ENCODE peak calls at places on chromosomes 7 and 10, in six cellular contexts. L is IMR-90, X is adipocyte, F is activated T-cell treated with anti-CD3 and anti-CD28 coated beads for 24 hours, G is H7, Q is foreskin fibroblast. D is an unnamed sample.

GRCh38 chr7:92133737-92134270 is 473 bp downstream of the CYP51A1 start:
- DNase-seq in G (peak; percentile 87), L (peak; percentile 61), Q (peak; percentile 82), F (peak; percentile 35), X (peak; percentile 86), D (peak; percentile 90)

GRCh38 chr7:7944619-7945282 is 23.8 kb upstream of the GLCCI1 start:
- DNase-seq in Q (no peak), F (peak; percentile 28), G (no peak), L (no peak), X (no peak), D (no peak)

GRCh38 chr7:139341776-139342244 is 673 bp downstream of the FMC1 start:
- DNase-seq in X (no peak), G (no peak), L (no peak), F (no peak), Q (no peak), D (no peak)

GRCh38 chr7:80054356-80054755 is 80.3 kb upstream of the GNAI1 start:
- DNase-seq in L (peak; percentile 92), G (no peak), Q (peak; percentile 78), F (no peak), X (peak; percentile 73), D (no peak)

GRCh38 chr7:37193087-37193774 is 255.4 kb downstream of the ELMO1 start:
- DNase-seq in F (no peak), X (no peak), L (no peak), Q (no peak), G (no peak), D (no peak)

GRCh38 chr7:101927389-101928306 is 110.2 kb downstream of the CUX1 start:
- DNase-seq in X (no peak), F (no peak), G (peak; percentile 61), L (no peak), Q (no peak), D (peak; percentile 48)

GRCh38 chr7:56291-56913 is 136.0 kb upstream of the FAM20C start:
- DNase-seq in X (no peak), Q (no peak), L (no peak), F (no peak), G (peak; percentile 56), D (no peak)

GRCh38 chr7:17557305-17557704 is 258.9 kb downstream of the AHR start:
- DNase-seq in X (no peak), L (peak; percentile 21), F (no peak), G (no peak), Q (peak; percentile 20), D (no peak)

GRCh38 chr7:149367417-149367816 is 93.4 kb downstream of the ZNF777 start:
- DNase-seq in F (no peak), X (no peak), Q (no peak), G (no peak), L (no peak), D (no peak)

GRCh38 chr7:65554-65953 is 126.8 kb upstream of the FAM20C start:
- DNase-seq in Q (peak; percentile 86), F (no peak), L (peak; percentile 70), X (no peak), G (no peak), D (no peak)

GRCh38 chr7:148893071-148893470 is 9.0 kb upstream of the EZH2 start:
- DNase-seq in G (no peak), L (no peak), F (no peak), Q (no peak), X (no peak), D (no peak)

GRCh38 chr7:14846405-14846804 is 56.1 kb downstream of the DGKB start:
- DNase-seq in G (peak; percentile 45), F (no peak), Q (no peak), L (no peak), X (no peak), D (peak; percentile 37)

GRCh38 chr10:68471063-68471585 is 649 bp downstream of the DNA2 start:
- DNase-seq in Q (no peak), F (no peak), X (peak; percentile 27), G (peak; percentile 38), L (no peak), D (peak; percentile 17)

GRCh38 chr10:96043895-96044580 is 655 bp downstream of the CCNJ start:
- DNase-seq in G (no peak), F (peak; percentile 30), Q (peak; percentile 71), X (peak; percentile 70), L (peak; percentile 45), D (peak; percentile 59)

GRCh38 chr10:94287331-94287730 is 75.4 kb downstream of the NOC3L start:
- DNase-seq in L (no peak), G (no peak), Q (no peak), X (peak; percentile 67), F (no peak), D (no peak)

GRCh38 chr7:33185786-33186185 is 56.4 kb downstream of the BBS9 start:
- DNase-seq in L (peak; percentile 68), G (peak; percentile 59), Q (peak; percentile 76), F (no peak), X (peak; percentile 80), D (peak; percentile 77)

GRCh38 chr10:13877154-13877909 is 290.6 kb downstream of the PRPF18 start:
- DNase-seq in Q (peak; percentile 71), F (no peak), X (no peak), L (peak; percentile 57), G (no peak), D (peak; percentile 9)

GRCh38 chr7:45003789-45004188 is 3.8 kb downstream of the CCM2 start:
- DNase-seq in Q (no peak), F (no peak), L (no peak), G (no peak), X (no peak), D (no peak)

GRCh38 chr10:101214446-101215396 is 14.5 kb downstream of the LBX1 start:
- DNase-seq in G (peak; percentile 92), F (peak; percentile 66), X (peak; percentile 84), L (peak; percentile 32), Q (peak; percentile 69), D (peak; percentile 96)

GRCh38 chr10:12561720-12562119 is 212.4 kb downstream of the CAMK1D start:
- DNase-seq in L (no peak), Q (no peak), X (no peak), F (no peak), G (no peak), D (no peak)

GRCh38 chr10:70650751-70651150 is 21.6 kb upstream of the ADAMTS14 start:
- DNase-seq in F (no peak), G (no peak), L (no peak), Q (no peak), X (no peak), D (no peak)

GRCh38 chr7:135160098-135160857 is 10.2 kb downstream of the CYREN start:
- DNase-seq in X (peak; percentile 4), F (no peak), G (peak; percentile 2), Q (peak; percentile 72), L (peak; percentile 67), D (no peak)

GRCh38 chr10:100338434-100339036 is 8.5 kb upstream of the SCD start:
- DNase-seq in L (peak; percentile 45), F (peak; percentile 69), Q (peak; percentile 81), G (peak; percentile 85), X (peak; percentile 84), D (peak; percentile 88)

GRCh38 chr7:134355925-134356324 is 39.2 kb upstream of the SLC35B4 start:
- DNase-seq in Q (peak; percentile 27), L (no peak), F (no peak), G (no peak), X (peak; percentile 23), D (no peak)

GRCh38 chr7:124649397-124650029 is 116.1 kb downstream of the GPR37 start:
- DNase-seq in G (no peak), F (no peak), L (no peak), X (no peak), Q (no peak), D (no peak)

D was measured in GM23338.